ENCODE peak calls at places on chromosomes 3 and 15, in four cellular contexts. R is fibroblast of the aortic adventitia, I is neural crest cell, X is skeletal muscle cell. O is an unnamed sample.

GRCh38 chr15:88605507-88606436 is 15.4 kb upstream of the AEN start:
- DNase-seq in R (peak), I (peak), X (no peak), O (no peak)

GRCh38 chr15:32844118-32844711 is 126.4 kb downstream of the GREM1 start:
- DNase-seq in R (peak), I (no peak), X (no peak), O (peak)

GRCh38 chr3:15361494-15362214 is 29.3 kb upstream of the SH3BP5 start:
- DNase-seq in R (no peak), I (no peak), X (no peak), O (no peak)

GRCh38 chr3:53255360-53255774 is 455 bp downstream of the TKT start:
- DNase-seq in R (no peak), I (peak), X (no peak), O (no peak)

GRCh38 chr3:114409291-114409690 is 115.5 kb downstream of the TIGIT start:
- DNase-seq in R (no peak), I (no peak), X (no peak), O (no peak)

GRCh38 chr15:45790325-45790943 is 155.6 kb downstream of the SQOR start:
- DNase-seq in R (peak), I (peak), X (no peak), O (peak)

GRCh38 chr3:139389552-139390368 is at the start of gene COPB2:
- DNase-seq in R (peak), I (peak), X (peak), O (peak)

GRCh38 chr3:25582242-25582641 is 82.5 kb downstream of the TOP2B start:
- DNase-seq in R (peak), I (peak), X (no peak), O (no peak)

GRCh38 chr3:45084820-45085816 is 59.0 kb downstream of the CLEC3B start:
- DNase-seq in R (peak), I (no peak), X (peak), O (no peak)

GRCh38 chr3:131453536-131453935 is 49.2 kb downstream of the MRPL3 start:
- DNase-seq in R (peak), I (no peak), X (no peak), O (no peak)

GRCh38 chr15:38819343-38819858 is 254.8 kb upstream of the RASGRP1 start:
- DNase-seq in R (no peak), I (no peak), X (no peak), O (no peak)

GRCh38 chr3:123143669-123144411 is 57.9 kb upstream of the SEC22A start:
- DNase-seq in R (no peak), I (no peak), X (no peak), O (no peak)

GRCh38 chr15:33971811-33972210 is 3.5 kb downstream of the CHRM5 start:
- DNase-seq in R (no peak), I (no peak), X (no peak), O (no peak)

GRCh38 chr3:23761440-23761896 is 44.3 kb upstream of the UBE2E1 start:
- DNase-seq in R (peak), I (no peak), X (no peak), O (peak)

GRCh38 chr3:143171656-143172055 is 52.1 kb downstream of the CHST2 start:
- DNase-seq in R (peak), I (no peak), X (no peak), O (peak)

O was measured in Jurkat, Clone E6-1.